ENCODE peak calls at places on chromosome 7, in seven cellular contexts. One of them, this sample, is unnamed.

GRCh38 chr7:57412168-57412567 is 37.8 kb upstream of the ZNF716 start:
- DNase-seq in H1: no peak
- DNase-seq in HepG2: no peak
- DNase-seq in tibial nerve: no peak
- DNase-seq in sigmoid colon: no peak
- DNase-seq in transverse colon: no peak
- DNase-seq in A549: no peak
- DNase-seq in this sample: no peak

GRCh38 chr7:155234950-155235789 is 62.5 kb upstream of the INSIG1 start:
- DNase-seq in H1: no peak
- DNase-seq in sigmoid colon: no peak
- DNase-seq in transverse colon: no peak
- DNase-seq in HepG2: no peak
- DNase-seq in tibial nerve: no peak
- DNase-seq in A549: peak; percentile 73
- DNase-seq in this sample: no peak

GRCh38 chr7:50336909-50337703 is 32.6 kb downstream of the IKZF1 start:
- DNase-seq in sigmoid colon: peak; percentile 51
- DNase-seq in HepG2: no peak
- DNase-seq in tibial nerve: no peak
- DNase-seq in H1: no peak
- DNase-seq in transverse colon: no peak
- DNase-seq in A549: no peak
- DNase-seq in this sample: no peak

GRCh38 chr7:36887235-36887634 is 162.9 kb upstream of the AOAH start:
- DNase-seq in sigmoid colon: no peak
- DNase-seq in tibial nerve: no peak
- DNase-seq in transverse colon: no peak
- DNase-seq in A549: no peak
- DNase-seq in H1: no peak
- DNase-seq in HepG2: no peak
- DNase-seq in this sample: no peak

GRCh38 chr7:4189151-4189570 is 492.9 kb upstream of the FOXK1 start:
- DNase-seq in HepG2: no peak
- DNase-seq in tibial nerve: peak; percentile 47
- DNase-seq in H1: no peak
- DNase-seq in transverse colon: peak; percentile 80
- DNase-seq in sigmoid colon: peak; percentile 97
- DNase-seq in A549: no peak
- DNase-seq in this sample: peak; percentile 78

GRCh38 chr7:40584667-40585433 is 450.0 kb downstream of the SUGCT start:
- DNase-seq in sigmoid colon: no peak
- DNase-seq in H1: no peak
- DNase-seq in HepG2: no peak
- DNase-seq in A549: no peak
- DNase-seq in transverse colon: no peak
- DNase-seq in tibial nerve: no peak
- DNase-seq in this sample: no peak

GRCh38 chr7:117202511-117202910 is 120.3 kb downstream of the WNT2 start:
- DNase-seq in HepG2: no peak
- DNase-seq in H1: no peak
- DNase-seq in A549: no peak
- DNase-seq in sigmoid colon: no peak
- DNase-seq in transverse colon: no peak
- DNase-seq in tibial nerve: no peak
- DNase-seq in this sample: no peak

GRCh38 chr7:20307901-20308300 is 22.8 kb upstream of the ITGB8 start:
- DNase-seq in H1: no peak
- DNase-seq in A549: no peak
- DNase-seq in tibial nerve: no peak
- DNase-seq in sigmoid colon: no peak
- DNase-seq in HepG2: no peak
- DNase-seq in transverse colon: no peak
- DNase-seq in this sample: no peak

GRCh38 chr7:602341-603141 is 82.9 kb upstream of the PDGFA start:
- DNase-seq in H1: no peak
- DNase-seq in tibial nerve: no peak
- DNase-seq in A549: no peak
- DNase-seq in HepG2: peak; percentile 18
- DNase-seq in sigmoid colon: peak; percentile 67
- DNase-seq in transverse colon: peak; percentile 21
- DNase-seq in this sample: no peak

GRCh38 chr7:7596156-7596555 is 29.5 kb downstream of the MIOS start:
- DNase-seq in HepG2: no peak
- DNase-seq in A549: no peak
- DNase-seq in sigmoid colon: no peak
- DNase-seq in transverse colon: no peak
- DNase-seq in tibial nerve: no peak
- DNase-seq in H1: no peak
- DNase-seq in this sample: no peak

GRCh38 chr7:154503962-154504550 is 451.9 kb downstream of the DPP6 start:
- DNase-seq in tibial nerve: no peak
- DNase-seq in sigmoid colon: no peak
- DNase-seq in A549: peak; percentile 41
- DNase-seq in H1: no peak
- DNase-seq in HepG2: peak; percentile 19
- DNase-seq in transverse colon: no peak
- DNase-seq in this sample: no peak

GRCh38 chr7:117386125-117386709 is 41.1 kb downstream of the ASZ1 start:
- DNase-seq in tibial nerve: no peak
- DNase-seq in A549: no peak
- DNase-seq in H1: no peak
- DNase-seq in transverse colon: no peak
- DNase-seq in sigmoid colon: no peak
- DNase-seq in HepG2: no peak
- DNase-seq in this sample: no peak

GRCh38 chr7:95066736-95067530 is 159.5 kb downstream of the PPP1R9A start:
- DNase-seq in A549: peak; percentile 86
- DNase-seq in transverse colon: no peak
- DNase-seq in sigmoid colon: no peak
- DNase-seq in HepG2: peak; percentile 75
- DNase-seq in H1: no peak
- DNase-seq in tibial nerve: no peak
- DNase-seq in this sample: no peak

GRCh38 chr7:73451780-73452398 is 18.3 kb downstream of the FZD9 start:
- DNase-seq in H1: no peak
- DNase-seq in transverse colon: no peak
- DNase-seq in A549: peak; percentile 65
- DNase-seq in sigmoid colon: no peak
- DNase-seq in tibial nerve: no peak
- DNase-seq in HepG2: peak; percentile 57
- DNase-seq in this sample: no peak

GRCh38 chr7:152902870-152903860 is 143.6 kb downstream of the ACTR3B start:
- DNase-seq in A549: no peak
- DNase-seq in transverse colon: no peak
- DNase-seq in tibial nerve: no peak
- DNase-seq in sigmoid colon: no peak
- DNase-seq in HepG2: no peak
- DNase-seq in H1: no peak
- DNase-seq in this sample: no peak

GRCh38 chr7:39413866-39414668 is 152.1 kb upstream of the YAE1 start:
- DNase-seq in tibial nerve: no peak
- DNase-seq in H1: peak; percentile 46
- DNase-seq in HepG2: peak; percentile 15
- DNase-seq in transverse colon: peak; percentile 31
- DNase-seq in sigmoid colon: peak; percentile 67
- DNase-seq in A549: peak; percentile 49
- DNase-seq in this sample: peak; percentile 32

GRCh38 chr7:43553999-43554398 is 28.9 kb upstream of the STK17A start:
- DNase-seq in sigmoid colon: no peak
- DNase-seq in tibial nerve: no peak
- DNase-seq in HepG2: peak; percentile 22
- DNase-seq in A549: no peak
- DNase-seq in transverse colon: no peak
- DNase-seq in H1: no peak
- DNase-seq in this sample: no peak

DNA sequence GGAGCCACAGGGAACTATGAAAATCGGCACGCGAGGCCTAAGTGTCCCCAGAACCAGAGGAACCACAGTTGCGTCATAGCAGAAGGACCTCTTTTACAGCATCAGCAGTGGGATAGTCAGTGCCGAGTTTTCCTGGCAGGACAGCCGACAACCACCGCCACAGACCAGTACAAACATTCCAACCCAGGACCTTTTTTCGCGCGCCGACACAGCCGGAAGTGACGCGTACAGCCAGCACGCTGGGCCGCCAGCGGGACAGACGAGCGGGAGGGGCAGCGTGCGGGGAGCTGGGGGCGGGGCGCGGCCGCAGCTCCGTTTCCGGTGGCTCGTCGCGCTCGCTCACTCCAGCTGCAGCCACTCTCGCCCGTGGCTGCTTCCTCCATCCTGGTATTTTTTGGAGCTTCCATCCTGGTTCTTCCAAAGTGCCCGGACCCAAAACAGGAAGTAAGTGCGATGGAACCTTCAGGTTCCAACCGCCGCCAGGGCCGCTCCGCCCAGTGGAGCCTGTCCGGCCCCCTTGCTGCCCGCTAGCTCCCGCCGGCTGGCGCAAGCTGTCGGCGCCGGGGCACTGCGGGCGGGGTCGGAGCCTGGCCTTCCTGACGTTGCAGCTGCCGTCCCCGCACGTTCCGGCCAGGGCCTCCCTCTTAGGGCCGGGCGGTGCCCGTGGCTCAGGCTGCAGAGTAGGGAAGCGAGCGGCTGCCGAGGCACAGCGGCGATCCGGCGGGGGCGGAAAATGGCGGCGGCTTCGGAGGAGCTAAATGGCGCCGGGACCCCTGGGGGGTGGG is at the start of gene DMTF1:
- DNase-seq in sigmoid colon: peak; percentile 98
- DNase-seq in transverse colon: peak; percentile 95
- DNase-seq in HepG2: peak; percentile 93
- DNase-seq in H1: peak; percentile 78
- DNase-seq in tibial nerve: peak; percentile 86
- DNase-seq in A549: peak; percentile 95
- DNase-seq in this sample: peak; percentile 97
- TF ChIP-seq EP300 in sigmoid colon: no peak
- TF ChIP-seq EP300 in transverse colon: no peak
- TF ChIP-seq EP300 in HepG2: no peak
- TF ChIP-seq EP300 in H1: peak; percentile 67
- TF ChIP-seq EP300 in tibial nerve: peak; percentile 95
- TF ChIP-seq EP300 in A549: no peak
- TF ChIP-seq EP300 in this sample: peak; percentile 8

GRCh38 chr7:78296689-78297371 is 498.3 kb downstream of the PHTF2 start:
- DNase-seq in transverse colon: peak; percentile 13
- DNase-seq in H1: no peak
- DNase-seq in A549: no peak
- DNase-seq in tibial nerve: no peak
- DNase-seq in sigmoid colon: no peak
- DNase-seq in HepG2: no peak
- DNase-seq in this sample: no peak

GRCh38 chr7:78299088-78299487 is 500.5 kb downstream of the PHTF2 start:
- DNase-seq in A549: no peak
- DNase-seq in tibial nerve: no peak
- DNase-seq in H1: no peak
- DNase-seq in sigmoid colon: no peak
- DNase-seq in HepG2: no peak
- DNase-seq in transverse colon: no peak
- DNase-seq in this sample: no peak

GRCh38 chr7:78306631-78307030 is 508.1 kb downstream of the PHTF2 start:
- DNase-seq in transverse colon: no peak
- DNase-seq in H1: no peak
- DNase-seq in HepG2: no peak
- DNase-seq in sigmoid colon: no peak
- DNase-seq in A549: no peak
- DNase-seq in tibial nerve: no peak
- DNase-seq in this sample: no peak

GRCh38 chr7:78296036-78296435 is 497.5 kb downstream of the PHTF2 start:
- DNase-seq in A549: no peak
- DNase-seq in HepG2: no peak
- DNase-seq in transverse colon: no peak
- DNase-seq in H1: no peak
- DNase-seq in sigmoid colon: no peak
- DNase-seq in tibial nerve: no peak
- DNase-seq in this sample: no peak

DNA sequence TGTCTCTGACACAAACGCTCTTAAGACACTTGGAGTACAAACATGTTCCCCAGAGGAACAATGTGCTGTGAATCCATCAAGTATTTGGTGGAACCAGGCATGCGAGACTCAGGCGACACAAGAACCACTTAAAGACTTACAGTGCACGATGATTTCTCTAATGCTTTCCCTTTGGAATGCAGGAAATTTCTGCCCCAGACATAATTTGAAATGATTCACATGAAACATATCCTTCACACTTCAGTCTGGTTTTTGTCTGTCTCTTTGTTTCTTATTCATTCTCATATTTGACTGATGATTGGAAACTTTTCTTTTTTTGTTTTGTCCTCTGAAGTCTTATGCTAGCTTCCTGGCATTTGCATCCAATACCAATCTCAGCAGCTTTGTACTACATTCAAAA is 502.8 kb downstream of the PHTF2 start:
- DNase-seq in A549: no peak
- DNase-seq in H1: no peak
- DNase-seq in transverse colon: no peak
- DNase-seq in tibial nerve: no peak
- DNase-seq in sigmoid colon: no peak
- DNase-seq in HepG2: no peak
- DNase-seq in this sample: no peak
- H3K4me3 ChIP-seq in A549: no peak overlapping the region
- H3K4me3 ChIP-seq in H1: no peak overlapping the region
- H3K4me3 ChIP-seq in transverse colon: no peak overlapping the region
- H3K4me3 ChIP-seq in tibial nerve: no peak overlapping the region
- H3K4me3 ChIP-seq in sigmoid colon: no peak overlapping the region
- H3K4me3 ChIP-seq in HepG2: no peak overlapping the region
- H3K4me3 ChIP-seq in this sample: no peak overlapping the region

GRCh38 chr7:148699024-148699771 is 495 bp downstream of the CUL1 start:
- DNase-seq in HepG2: peak; percentile 65
- DNase-seq in H1: no peak
- DNase-seq in transverse colon: peak; percentile 51
- DNase-seq in tibial nerve: peak; percentile 36
- DNase-seq in A549: peak; percentile 46
- DNase-seq in sigmoid colon: peak; percentile 75
- DNase-seq in this sample: peak; percentile 73
- TF ChIP-seq POLR2A in HepG2: peak; percentile 71
- TF ChIP-seq POLR2A in H1: peak; percentile 50
- TF ChIP-seq POLR2A in transverse colon: peak; percentile 27
- TF ChIP-seq POLR2A in tibial nerve: peak; percentile 32
- TF ChIP-seq POLR2A in A549: peak; percentile 11
- TF ChIP-seq POLR2A in sigmoid colon: no peak
- TF ChIP-seq POLR2A in this sample: peak; percentile 57

DNA sequence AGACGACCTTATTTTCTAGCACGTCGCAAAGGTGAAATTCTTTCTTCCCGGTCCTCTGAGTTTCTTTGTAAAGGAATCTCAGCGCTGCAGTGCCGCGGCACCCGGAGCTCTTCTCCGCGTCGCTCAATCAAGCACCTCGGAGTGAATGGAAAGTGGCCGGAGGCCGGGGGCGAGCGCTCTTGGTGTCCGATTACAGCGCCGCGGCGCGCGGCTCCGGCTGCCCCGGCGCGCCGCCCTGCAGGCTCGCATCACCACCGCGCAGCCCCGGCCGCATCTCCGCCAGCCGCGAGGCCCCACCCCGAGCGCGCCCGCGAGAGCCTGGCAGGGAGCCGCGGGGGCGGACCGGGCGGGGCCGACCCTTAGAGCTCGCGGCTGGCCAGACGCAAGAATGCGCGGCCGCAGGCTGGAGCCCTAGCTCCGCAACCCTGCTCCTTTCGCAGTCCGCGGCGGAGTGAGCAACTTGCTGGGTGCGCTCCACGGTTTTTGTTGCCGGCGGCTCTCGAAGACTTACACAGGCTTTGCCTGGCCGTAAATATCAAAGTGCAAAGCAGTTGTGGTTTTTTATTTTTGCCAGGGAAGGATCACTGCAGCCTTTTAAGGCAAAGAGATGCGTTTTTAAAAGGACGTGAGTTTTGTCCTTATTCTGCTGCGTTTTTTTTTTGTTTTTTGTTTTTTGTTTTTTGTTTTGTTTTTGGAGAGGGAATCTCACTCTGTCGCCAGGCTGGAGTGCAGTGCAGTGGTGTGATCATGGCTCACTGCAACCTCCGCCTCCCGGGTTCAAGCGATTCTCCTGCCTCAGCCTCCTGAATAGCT is at the start of gene SEMA3C:
- DNase-seq in sigmoid colon: peak; percentile 96
- DNase-seq in H1: peak; percentile 77
- DNase-seq in transverse colon: peak; percentile 90
- DNase-seq in tibial nerve: peak; percentile 83
- DNase-seq in A549: peak; percentile 94
- DNase-seq in HepG2: peak; percentile 65
- DNase-seq in this sample: peak; percentile 95
- TF ChIP-seq EP300 in sigmoid colon: no peak
- TF ChIP-seq EP300 in H1: peak; percentile 39
- TF ChIP-seq EP300 in transverse colon: no peak
- TF ChIP-seq EP300 in tibial nerve: peak; percentile 92
- TF ChIP-seq EP300 in A549: no peak
- TF ChIP-seq EP300 in HepG2: no peak
- TF ChIP-seq EP300 in this sample: no peak